ENCODE peak calls at places on chromosome 2, in nine cellular contexts. D, W, C, L, V, A, G, Q and M are unnamed samples.

GRCh38 chr2:14530506-14530905 is 102.0 kb upstream of the LRATD1 start:
- DNase-seq in W (peak), L (no peak), D (no peak), G (no peak), Q (no peak), A (no peak), V (no peak), C (no peak), M (peak)

GRCh38 chr2:180077295-180077906 is 70.3 kb upstream of the CWC22 start:
- DNase-seq in Q (no peak), L (peak), C (no peak), V (peak), G (peak), W (peak), A (no peak), D (no peak), M (peak)

GRCh38 chr2:106117882-106118684 is 76.0 kb downstream of the UXS1 start:
- DNase-seq in W (no peak), Q (no peak), D (no peak), L (peak), G (no peak), A (no peak), V (no peak), C (no peak), M (peak)

GRCh38 chr2:232568161-232568560 is 17.7 kb downstream of the EIF4E2 start:
- DNase-seq in L (peak), W (peak), V (peak), C (no peak), D (peak), Q (no peak), G (peak), A (no peak), M (peak)

GRCh38 chr2:232658217-232658785 is 24.9 kb downstream of the EFHD1 start:
- DNase-seq in G (no peak), L (peak), C (no peak), A (no peak), V (no peak), W (peak), Q (peak), D (no peak), M (peak)

GRCh38 chr2:232744963-232745362 is 31.4 kb downstream of the KCNJ13 start:
- DNase-seq in G (no peak), D (no peak), W (no peak), Q (no peak), V (no peak), C (no peak), L (peak), A (no peak), M (no peak)

GRCh38 chr2:75099521-75099922 is 99.8 kb downstream of the TACR1 start:
- DNase-seq in A (no peak), G (no peak), D (no peak), L (peak), V (no peak), W (no peak), C (no peak), Q (no peak), M (no peak)

GRCh38 chr2:219294356-219295351 is 14.5 kb downstream of the PTPRN start:
- DNase-seq in G (peak), C (peak), W (peak), D (no peak), A (peak), L (peak), V (peak), Q (peak), M (peak)

GRCh38 chr2:241224068-241224850 is 35.8 kb downstream of the ANO7 start:
- DNase-seq in A (peak), C (no peak), L (peak), D (no peak), W (peak), V (peak), G (peak), Q (no peak), M (peak)

GRCh38 chr2:46376586-46377286 is 79.5 kb downstream of the EPAS1 start:
- DNase-seq in A (no peak), V (no peak), Q (no peak), G (no peak), D (no peak), C (no peak), W (peak), L (no peak), M (no peak)

GRCh38 chr2:71798266-71799012 is 345.1 kb downstream of the DYSF start:
- DNase-seq in A (peak), W (peak), Q (peak), L (peak), C (peak), G (peak), V (no peak), D (no peak), M (peak)

GRCh38 chr2:195672674-195673073 is 15.6 kb downstream of the SLC39A10 start:
- DNase-seq in W (no peak), A (no peak), Q (no peak), C (no peak), G (no peak), L (peak), V (no peak), D (no peak), M (peak)

GRCh38 chr2:150280255-150280654 is 207.2 kb downstream of the RND3 start:
- DNase-seq in V (peak), L (no peak), G (peak), D (no peak), W (peak), C (no peak), Q (no peak), A (no peak), M (peak)

GRCh38 chr2:113185643-113186315 is 12.0 kb downstream of the PSD4 start:
- DNase-seq in G (no peak), L (no peak), Q (no peak), D (no peak), C (no peak), A (no peak), V (no peak), W (no peak), M (no peak)

DNA sequence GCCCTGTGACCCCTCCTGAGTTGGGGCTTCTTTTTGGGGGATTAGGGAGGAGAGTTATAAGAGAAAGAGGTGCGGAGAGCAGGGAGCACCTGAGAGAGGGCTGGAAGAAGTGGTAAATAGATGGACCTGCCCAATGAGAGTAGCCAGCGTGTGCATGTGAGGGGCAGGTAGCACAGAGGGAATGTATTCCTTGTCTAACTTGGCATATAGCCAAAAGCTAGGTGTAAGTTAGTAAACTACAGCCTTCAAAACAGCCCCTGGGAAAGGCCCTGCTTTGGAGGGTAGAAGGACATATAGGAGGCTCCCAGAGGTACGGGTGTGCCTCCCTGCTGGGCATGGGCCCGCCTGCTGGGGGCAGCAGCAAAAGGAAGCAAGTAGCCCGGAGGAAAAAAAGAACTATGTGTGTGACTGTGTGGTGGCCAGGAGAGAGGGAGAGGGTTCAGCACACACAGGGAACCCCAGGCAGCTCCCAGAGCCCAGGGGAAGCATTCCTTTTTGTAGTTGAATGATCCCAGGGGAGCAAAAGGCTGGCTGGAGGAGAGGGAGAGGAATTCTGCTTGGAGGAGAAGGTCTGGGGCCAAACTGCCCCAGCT is 48.0 kb downstream of the TCF7L1 start:
- DNase-seq in Q (no peak), V (no peak), A (no peak), L (no peak), C (peak), D (no peak), W (no peak), G (peak), M (no peak)
- TF ChIP-seq CTCF in Q (no peak), V (peak), A (no peak), L (peak), C (no peak), D (peak), W (no peak), G (no peak), M (no peak)

GRCh38 chr2:3628800-3629199 is 29.2 kb upstream of the ALLC start:
- DNase-seq in A (peak), L (no peak), W (no peak), V (no peak), Q (peak), C (peak), D (no peak), G (no peak), M (no peak)
- TF ChIP-seq CTCF in A (no peak), L (peak), W (no peak), V (peak), Q (no peak), C (no peak), D (no peak), G (no peak), M (peak)

DNA sequence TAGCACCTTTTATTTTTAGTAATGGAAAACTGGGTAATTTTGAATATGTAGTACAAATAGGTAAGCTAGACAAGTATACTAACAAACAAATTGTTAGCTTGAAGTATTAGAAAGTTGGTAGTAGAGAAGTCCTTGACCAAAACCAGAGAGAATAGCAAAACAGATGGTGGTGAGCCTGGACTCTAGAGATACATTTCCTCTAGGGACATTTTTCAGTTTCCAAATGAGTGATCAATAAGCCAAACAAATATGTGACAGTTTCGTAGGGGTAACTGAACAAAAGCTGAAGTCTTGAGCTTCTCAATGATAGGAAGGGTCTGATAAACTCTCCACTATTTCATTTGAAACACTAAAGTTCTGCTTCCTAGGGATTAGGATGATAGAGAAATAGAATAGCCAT is 692.0 kb upstream of the FAM98A start:
- DNase-seq in G (no peak), C (no peak), D (no peak), A (no peak), Q (no peak), W (no peak), V (no peak), L (no peak), M (no peak)
- TF ChIP-seq CTCF in G (no peak), C (no peak), D (no peak), A (no peak), Q (no peak), W (no peak), V (no peak), L (no peak), M (no peak)

GRCh38 chr2:88554189-88554588 is 73.1 kb downstream of the EIF2AK3 start:
- DNase-seq in C (peak), V (peak), L (peak), W (no peak), A (no peak), G (no peak), Q (no peak), D (no peak), M (peak)
- TF ChIP-seq CTCF in C (no peak), V (peak), L (peak), W (no peak), A (peak), G (no peak), Q (no peak), D (no peak), M (peak)

GRCh38 chr2:204871246-204871953 is 326.1 kb downstream of the PARD3B start:
- DNase-seq in V (peak), D (no peak), W (peak), A (no peak), L (peak), C (no peak), Q (no peak), G (peak), M (peak)
- TF ChIP-seq CTCF in V (peak), D (peak), W (peak), A (peak), L (peak), C (no peak), Q (no peak), G (peak), M (peak)

GRCh38 chr2:100718065-100718570 is 101.8 kb upstream of the NPAS2 start:
- DNase-seq in C (no peak), Q (no peak), D (no peak), W (no peak), L (no peak), G (no peak), V (no peak), A (no peak), M (no peak)
- TF ChIP-seq CTCF in C (no peak), Q (no peak), D (no peak), W (no peak), L (no peak), G (no peak), V (no peak), A (no peak), M (no peak)

DNA sequence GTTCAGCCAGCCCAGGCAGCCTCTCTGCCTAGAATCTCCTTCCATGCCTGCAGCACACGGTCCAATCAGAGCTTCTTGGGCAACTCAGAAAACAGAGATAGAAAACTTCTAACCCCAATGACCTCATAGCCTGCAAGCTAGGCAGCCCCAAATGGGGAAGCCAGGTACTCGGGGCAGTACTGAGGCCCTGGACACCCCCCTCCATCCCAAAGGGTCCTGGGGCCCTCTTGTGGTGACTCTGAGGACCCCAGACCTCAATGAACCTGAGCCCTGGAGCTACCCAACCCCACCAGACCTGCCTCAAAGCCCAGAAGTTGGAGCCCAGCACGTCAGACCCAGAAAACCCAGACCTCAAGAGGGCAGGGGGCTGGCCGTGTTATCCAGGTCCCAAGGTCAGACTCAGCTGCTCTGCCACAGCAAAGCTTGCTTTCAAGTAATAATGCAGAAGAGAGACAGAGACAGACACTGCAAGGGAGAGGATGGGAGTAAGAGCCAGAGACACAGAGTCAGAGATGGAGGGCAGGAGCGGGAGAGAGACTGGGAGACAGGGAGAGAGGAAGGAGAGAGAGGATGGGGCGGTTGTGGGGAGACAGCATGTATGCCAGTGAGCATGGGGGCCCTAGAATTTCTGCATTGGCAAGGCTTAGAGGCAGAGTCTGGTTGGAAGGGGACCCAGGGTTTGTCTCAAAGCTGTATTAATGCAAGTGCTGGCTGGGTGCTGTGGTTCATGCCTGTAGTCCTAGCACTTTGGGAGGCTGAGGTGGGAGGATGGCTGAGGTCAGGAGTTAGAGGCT is 28.2 kb downstream of the SERTAD2 start:
- DNase-seq in V (no peak), Q (no peak), W (no peak), A (no peak), L (no peak), G (no peak), D (no peak), C (no peak), M (no peak)
- TF ChIP-seq CTCF in V (peak), Q (no peak), W (no peak), A (no peak), L (peak), G (no peak), D (no peak), C (no peak), M (no peak)

GRCh38 chr2:169822785-169823392 is 1.8 kb downstream of the METTL5 start:
- DNase-seq in Q (no peak), G (peak), L (no peak), C (no peak), W (no peak), A (no peak), D (no peak), V (no peak), M (no peak)

GRCh38 chr2:169828141-169828811 is 1.0 kb downstream of the UBR3 start:
- DNase-seq in C (peak), D (no peak), L (peak), A (peak), G (peak), Q (peak), W (peak), V (peak), M (peak)

GRCh38 chr2:169824373-169825333 is at the start of gene METTL5:
- DNase-seq in A (peak), C (peak), Q (peak), V (peak), G (peak), D (no peak), L (peak), W (peak), M (peak)

GRCh38 chr2:169823996-169824372 is 721 bp downstream of the METTL5 start:
- DNase-seq in C (no peak), W (no peak), G (no peak), L (no peak), V (peak), Q (no peak), D (no peak), A (no peak), M (peak)

GRCh38 chr2:169827272-169828140 is at the start of gene UBR3:
- DNase-seq in D (no peak), L (peak), W (peak), A (peak), C (peak), V (peak), Q (peak), G (peak), M (peak)
- TF ChIP-seq CTCF in D (peak), L (no peak), W (no peak), A (no peak), C (no peak), V (peak), Q (no peak), G (peak), M (no peak)